ENCODE peak calls at places on chromosomes 13 and 19, in seven cellular contexts. Q is OCI-LY7, X is GM23248, O is PC-9, N is GM23338, S is Karpas-422, B is SK-N-SH. F is an unnamed sample. For H3K9me2, the result is how much of the 10 kb centered on the place peaks cover.

GRCh38 chr19:9885077-9885552 is 50.0 kb downstream of the PIN1 start:
- DNase-seq in Q (no peak), X (peak), O (no peak), N (peak), S (no peak), B (peak), F (no peak)

GRCh38 chr13:71864094-71864980 is 2.7 kb downstream of the DACH1 start:
- DNase-seq in Q (no peak), X (no peak), O (no peak), N (peak), S (no peak), B (peak), F (no peak)

GRCh38 chr19:47315125-47315821 is 5.6 kb downstream of the C5AR1 start:
- DNase-seq in Q (no peak), X (peak), O (peak), N (peak), S (peak), B (no peak), F (peak)

GRCh38 chr19:30079200-30079599 is 137.2 kb downstream of the URI1 start:
- DNase-seq in Q (no peak), X (no peak), O (no peak), N (no peak), S (no peak), B (no peak), F (no peak)

GRCh38 chr13:84481958-84482357 is 599.7 kb upstream of the SLITRK1 start:
- DNase-seq in Q (no peak), X (peak), O (no peak), N (no peak), S (no peak), B (no peak), F (no peak)

GRCh38 chr13:59279024-59279423 is 884.7 kb downstream of the DIAPH3 start:
- DNase-seq in Q (no peak), X (no peak), O (no peak), N (no peak), S (no peak), B (peak), F (no peak)

GRCh38 chr19:343941-344624 is 513 bp downstream of the MIER2 start:
- DNase-seq in Q (peak), X (peak), O (no peak), N (peak), S (peak), B (peak), F (no peak)

GRCh38 chr19:51691122-51692064 is 1.7 kb upstream of the SPACA6 start:
- DNase-seq in Q (no peak), X (peak), O (no peak), N (peak), S (peak), B (peak), F (no peak)

GRCh38 chr19:18879579-18880373 is 16.2 kb downstream of the CERS1 start:
- DNase-seq in Q (peak), X (peak), O (peak), N (peak), S (peak), B (peak), F (peak)

GRCh38 chr19:55090564-55090963 is 14.9 kb downstream of the EPS8L1 start:
- DNase-seq in Q (no peak), X (no peak), O (peak), N (no peak), S (no peak), B (no peak), F (no peak)

GRCh38 chr13:21901772-21902708 is 231.2 kb downstream of the FGF9 start:
- DNase-seq in Q (no peak), X (peak), O (no peak), N (no peak), S (no peak), B (no peak), F (no peak)

GRCh38 chr13:33828431-33829129 is 10.6 kb downstream of the RFC3 start:
- DNase-seq in Q (no peak), X (no peak), O (no peak), N (no peak), S (peak), B (no peak), F (no peak)

GRCh38 chr19:55257461-55258411 is 1.1 kb downstream of the PPP6R1 start:
- DNase-seq in Q (peak), X (peak), O (no peak), N (peak), S (peak), B (peak), F (no peak)

GRCh38 chr19:47035127-47035494 is 13.3 kb downstream of the TMEM160 start:
- DNase-seq in Q (peak), X (peak), O (no peak), N (peak), S (peak), B (peak), F (no peak)

GRCh38 chr19:18349524-18350128 is 9.2 kb downstream of the PGPEP1 start:
- DNase-seq in Q (peak), X (peak), O (peak), N (peak), S (peak), B (peak), F (no peak)

GRCh38 chr19:8148410-8149231 is 771 bp downstream of the FBN3 start:
- DNase-seq in Q (no peak), X (no peak), O (no peak), N (peak), S (no peak), B (peak), F (peak)

GRCh38 chr13:46609726-46610125 is 56.8 kb downstream of the LRCH1 start:
- DNase-seq in Q (no peak), X (no peak), O (no peak), N (no peak), S (no peak), B (no peak), F (no peak)

DNA sequence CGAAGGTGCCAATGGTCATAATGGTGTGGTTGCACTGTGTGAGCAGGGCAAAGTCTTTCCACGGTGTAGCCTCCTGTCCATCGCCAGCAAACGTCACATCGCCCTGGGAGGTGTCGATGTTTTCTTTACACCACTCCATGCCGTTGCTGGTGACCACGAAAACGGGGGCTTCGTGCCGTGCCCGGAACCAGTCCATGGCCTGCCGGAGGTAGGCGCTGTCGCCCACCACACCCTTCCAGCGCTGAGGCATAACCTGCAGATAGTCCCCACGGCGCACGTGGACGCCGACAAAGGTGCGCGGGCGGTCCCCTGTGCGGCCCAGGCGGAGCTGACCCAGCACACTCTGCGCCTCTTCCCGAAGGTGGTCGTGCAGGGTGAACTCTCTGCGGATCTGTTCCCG is 2.1 kb downstream of the FUT1 start:
- DNase-seq in Q (no peak), X (no peak), O (no peak), N (no peak), S (no peak), B (no peak), F (no peak)
- H3K9me2 ChIP-seq in Q (under half), X (under half), O (under half), N (under half), S (under half), B (under half), F (under half)

DNA sequence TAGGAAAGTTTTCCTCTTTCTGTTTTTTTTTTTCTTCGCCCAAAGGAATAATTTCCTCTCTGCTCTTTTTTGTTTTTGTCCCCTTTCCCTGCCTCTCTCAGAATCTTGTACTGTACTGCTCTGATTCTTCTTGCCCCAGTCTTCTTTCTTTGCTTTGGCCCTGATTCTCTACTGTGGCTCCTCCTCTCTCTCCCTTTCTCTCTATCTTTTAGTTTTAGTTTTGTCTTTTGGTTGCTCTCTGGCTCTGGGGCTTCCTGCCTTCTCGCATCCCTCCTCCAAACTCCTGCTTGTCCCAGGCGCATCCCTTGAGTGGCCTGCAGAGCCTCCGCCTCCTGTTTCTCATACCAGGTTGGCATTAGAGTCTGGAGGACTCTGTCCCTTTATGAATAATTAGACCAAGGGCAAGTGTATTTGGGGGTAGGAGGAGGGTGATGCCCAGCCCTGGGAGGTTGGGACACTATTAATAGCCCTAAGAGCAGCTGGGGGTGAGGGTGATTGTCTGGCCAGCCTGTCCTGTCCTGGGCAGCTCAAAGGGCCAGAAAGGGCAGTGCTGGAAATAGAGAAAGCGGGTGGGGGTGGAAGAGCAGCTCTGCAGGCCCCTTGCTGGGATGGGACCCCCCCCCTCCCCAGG is 39.1 kb downstream of the LYL1 start:
- DNase-seq in Q (no peak), X (no peak), O (no peak), N (no peak), S (no peak), B (no peak), F (no peak)
- H3K9me2 ChIP-seq in Q (under half), X (under half), O (under half), N (under half), S (under half), B (under half), F (under half)

DNA sequence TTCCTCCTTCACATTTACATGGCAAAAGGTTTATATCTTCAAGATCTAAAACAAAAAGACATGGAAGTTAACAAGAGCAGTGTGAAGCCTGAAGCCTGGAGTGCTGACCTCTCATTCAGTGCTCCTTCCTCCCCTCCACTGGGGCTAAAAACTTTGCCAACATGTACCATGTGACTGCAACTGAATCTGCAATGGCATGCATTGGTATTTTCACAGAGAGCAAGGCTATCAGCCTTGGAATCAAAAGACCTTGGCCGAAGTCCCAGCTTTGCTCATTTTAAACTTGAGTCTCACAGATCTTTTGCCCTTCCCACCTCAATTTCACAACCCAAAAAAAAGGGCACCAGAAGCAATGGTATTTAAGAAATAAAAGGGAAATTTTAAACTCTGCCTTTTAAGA is 325.1 kb downstream of the DCT start:
- DNase-seq in Q (no peak), X (peak), O (no peak), N (no peak), S (no peak), B (no peak), F (no peak)
- H3K9me2 ChIP-seq in Q (under half), X (under half), O (under half), N (under half), S (under half), B (under half), F (under half)

GRCh38 chr19:1633269-1633606 is 19.2 kb downstream of the TCF3 start:
- DNase-seq in Q (no peak), X (no peak), O (no peak), N (no peak), S (no peak), B (no peak), F (no peak)

GRCh38 chr19:1632462-1633268 is 19.8 kb downstream of the TCF3 start:
- DNase-seq in Q (no peak), X (no peak), O (no peak), N (no peak), S (no peak), B (no peak), F (no peak)

GRCh38 chr19:1634938-1635243 is 17.5 kb downstream of the TCF3 start:
- DNase-seq in Q (no peak), X (no peak), O (no peak), N (no peak), S (no peak), B (no peak), F (no peak)

GRCh38 chr19:1636325-1637236 is 15.8 kb downstream of the TCF3 start:
- DNase-seq in Q (no peak), X (no peak), O (no peak), N (no peak), S (no peak), B (no peak), F (no peak)

DNA sequence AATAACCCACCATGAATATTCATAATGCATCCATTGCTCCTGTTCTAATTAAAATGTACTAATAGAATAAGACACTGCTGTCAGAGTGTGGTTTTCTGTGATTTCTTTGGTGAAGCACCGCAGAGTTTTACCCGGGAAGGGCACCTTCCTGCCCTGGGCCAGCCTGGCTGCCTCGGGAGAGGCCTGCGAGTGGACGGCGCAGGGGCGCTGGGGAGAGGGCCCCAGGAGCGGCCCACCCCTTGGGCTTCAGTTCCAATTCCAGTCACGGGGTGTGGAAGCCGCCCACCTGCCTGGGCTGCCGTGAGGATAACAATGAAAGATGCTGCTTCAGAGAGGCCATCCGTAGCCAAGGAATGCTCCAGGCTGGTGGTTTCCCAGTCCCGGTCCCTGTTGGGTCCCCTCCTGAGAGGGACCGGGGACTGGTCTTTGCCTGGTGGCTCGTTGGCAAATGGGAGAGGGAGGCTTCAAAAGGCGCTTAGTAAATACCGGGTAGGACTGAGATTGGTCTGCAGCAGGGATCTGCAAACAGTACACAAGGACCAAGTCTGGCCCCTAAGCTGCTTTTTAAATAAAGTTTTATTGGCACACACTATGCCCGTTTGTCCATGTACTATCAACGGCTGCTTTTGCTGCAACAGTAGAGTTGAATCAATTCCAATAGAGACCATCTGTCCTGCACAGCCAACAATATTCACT is 18.0 kb downstream of the TCF3 start:
- DNase-seq in Q (peak), X (no peak), O (no peak), N (no peak), S (peak), B (no peak), F (no peak)
- H3K9me2 ChIP-seq in Q (under half), X (under half), O (under half), N (under half), S (under half), B (under half), F (under half)

GRCh38 chr13:64808704-64809103 is 2421.4 kb downstream of the PCDH9 start:
- DNase-seq in Q (no peak), X (no peak), O (no peak), N (no peak), S (no peak), B (no peak), F (no peak)

DNA sequence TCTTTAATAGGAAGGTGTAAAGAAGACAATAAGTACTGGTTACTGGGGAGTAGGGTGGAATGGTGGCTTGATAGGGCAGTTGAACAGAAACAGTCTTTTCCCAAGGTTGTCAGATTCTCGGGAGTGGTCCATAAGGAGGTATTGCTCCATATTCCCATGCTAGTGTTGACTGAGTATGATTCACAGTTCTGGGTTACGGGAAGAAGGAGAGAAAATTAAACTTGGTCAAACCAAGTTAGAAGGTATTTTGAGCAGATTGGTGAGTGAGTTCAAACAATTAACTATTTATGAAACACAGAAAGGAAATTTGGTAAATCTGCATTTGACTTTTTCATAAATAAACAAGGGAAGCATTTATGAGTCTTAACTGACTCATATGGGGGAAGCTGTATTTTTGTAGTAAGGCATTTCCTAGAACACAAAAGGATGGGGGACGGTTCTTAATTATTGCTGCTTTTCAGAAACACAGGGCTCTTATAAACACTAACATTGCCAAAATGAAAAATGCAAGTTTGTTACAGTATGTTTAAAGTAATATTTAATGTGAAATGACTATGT is 2419.4 kb downstream of the PCDH9 start:
- DNase-seq in Q (no peak), X (peak), O (no peak), N (no peak), S (no peak), B (no peak), F (no peak)
- H3K9me2 ChIP-seq in Q (under half), X (under half), O (under half), N (under half), S (under half), B (under half), F (under half)

GRCh38 chr19:3982701-3983541 is 2.3 kb downstream of the EEF2 start:
- DNase-seq in Q (no peak), X (peak), O (no peak), N (no peak), S (peak), B (peak), F (no peak)

GRCh38 chr19:3983936-3984583 is 1.2 kb downstream of the EEF2 start:
- DNase-seq in Q (peak), X (peak), O (peak), N (no peak), S (peak), B (peak), F (no peak)

GRCh38 chr19:3984584-3984907 is 717 bp downstream of the EEF2 start:
- DNase-seq in Q (peak), X (no peak), O (no peak), N (no peak), S (no peak), B (no peak), F (no peak)

GRCh38 chr19:3981736-3982681 is 3.3 kb downstream of the EEF2 start:
- DNase-seq in Q (no peak), X (peak), O (no peak), N (no peak), S (no peak), B (peak), F (no peak)

GRCh38 chr19:3983542-3983914 is 1.7 kb downstream of the EEF2 start:
- DNase-seq in Q (no peak), X (no peak), O (no peak), N (no peak), S (no peak), B (peak), F (no peak)
- H3K9me2 ChIP-seq in Q (under half), X (under half), O (under half), N (under half), S (under half), B (under half), F (under half)

GRCh38 chr13:43937839-43938238 is 58.1 kb downstream of the LACC1 start:
- DNase-seq in Q (no peak), X (no peak), O (no peak), N (no peak), S (no peak), B (no peak), F (no peak)
- H3K9me2 ChIP-seq in Q (under half), X (under half), O (under half), N (under half), S (under half), B (under half), F (under half)

DNA sequence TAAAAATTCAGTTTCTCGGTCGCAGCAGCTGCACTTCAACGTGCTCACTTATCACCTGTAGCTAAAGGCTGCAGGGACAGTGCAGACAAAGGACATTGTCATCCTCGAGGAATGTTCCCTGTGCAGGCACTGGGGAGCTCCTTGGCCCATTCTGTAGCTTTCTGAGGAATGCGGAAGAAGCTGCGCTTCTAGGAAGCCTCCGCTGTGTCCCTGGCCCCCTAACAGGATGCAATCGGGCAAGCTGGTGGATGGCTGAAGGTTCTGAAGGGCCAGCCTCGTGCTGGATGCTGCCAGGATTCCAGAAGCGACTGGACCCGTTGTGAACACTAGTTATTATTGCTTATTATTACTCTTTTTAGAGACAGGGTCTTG is 8.1 kb downstream of the ANO8 start:
- DNase-seq in Q (no peak), X (no peak), O (peak), N (peak), S (no peak), B (no peak), F (no peak)
- H3K9me2 ChIP-seq in Q (under half), X (under half), O (under half), N (under half), S (under half), B (under half), F (under half)

GRCh38 chr19:23716792-23717191 is 29.8 kb upstream of the ZNF675 start:
- DNase-seq in Q (no peak), X (no peak), O (no peak), N (no peak), S (no peak), B (peak), F (no peak)
- H3K9me2 ChIP-seq in Q (under half), X (under half), O (under half), N (under half), S (under half), B (under half), F (under half)

DNA sequence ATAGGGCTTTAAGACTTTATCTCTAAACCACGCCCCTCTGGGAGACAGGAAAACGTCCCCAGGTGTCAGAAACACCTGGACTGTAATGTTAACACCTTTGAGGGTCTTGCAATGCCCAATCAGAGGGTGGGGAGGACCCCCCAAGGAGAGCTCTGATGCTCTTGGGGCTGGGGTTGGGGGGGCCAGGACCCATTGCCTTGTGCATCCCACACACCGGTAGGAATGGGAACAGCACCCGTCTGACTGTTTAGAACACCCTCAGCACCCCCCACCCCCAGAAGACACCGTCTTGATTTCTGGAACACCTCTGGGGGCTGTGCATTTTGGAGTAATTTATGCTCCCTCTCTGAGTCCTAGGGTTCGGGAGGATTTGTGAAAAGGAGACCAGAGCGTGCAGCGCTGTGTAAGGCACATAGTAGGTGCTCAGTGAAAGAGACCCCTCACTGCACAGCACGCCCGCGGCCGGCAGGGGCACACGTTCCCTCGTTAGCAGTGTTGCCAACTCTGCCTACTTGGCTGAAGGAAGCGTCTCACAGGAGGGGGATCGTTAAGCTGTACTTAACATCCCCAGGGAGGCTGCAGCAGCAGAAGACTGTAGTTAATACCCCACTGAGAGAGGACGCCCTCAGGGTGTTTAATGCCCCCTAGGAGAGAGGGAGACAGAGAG is 2.8 kb upstream of the ERFL start:
- DNase-seq in Q (peak), X (peak), O (no peak), N (peak), S (peak), B (no peak), F (no peak)
- H3K9me2 ChIP-seq in Q (under half), X (under half), O (under half), N (under half), S (under half), B (under half), F (under half)